ENCODE peak calls at places on chromosome 7, in six cellular contexts. One of them, this sample, is unnamed.

GRCh38 chr7:150322833-150323681 is at the start of the genes ACTR3C and LRRC61:
- DNase-seq in LoVo: peak
- DNase-seq in endodermal cell: peak
- DNase-seq in HFF-Myc: no peak
- DNase-seq in neuronal stem cell: no peak
- DNase-seq in RWPE1: peak
- DNase-seq in this sample: peak

GRCh38 chr7:143433759-143434158 is 9.5 kb upstream of the TAS2R60 start:
- DNase-seq in RWPE1: no peak
- DNase-seq in neuronal stem cell: no peak
- DNase-seq in endodermal cell: no peak
- DNase-seq in HFF-Myc: no peak
- DNase-seq in LoVo: no peak
- DNase-seq in this sample: no peak

GRCh38 chr7:75807452-75807851 is 6.2 kb downstream of the CCL24 start:
- DNase-seq in endodermal cell: no peak
- DNase-seq in LoVo: no peak
- DNase-seq in RWPE1: no peak
- DNase-seq in HFF-Myc: no peak
- DNase-seq in neuronal stem cell: no peak
- DNase-seq in this sample: no peak

GRCh38 chr7:25805027-25805687 is 346.8 kb upstream of the NFE2L3 start:
- DNase-seq in endodermal cell: no peak
- DNase-seq in LoVo: no peak
- DNase-seq in HFF-Myc: no peak
- DNase-seq in neuronal stem cell: no peak
- DNase-seq in RWPE1: peak
- DNase-seq in this sample: no peak

GRCh38 chr7:100621554-100621953 is 9.2 kb downstream of the MOSPD3 start:
- DNase-seq in RWPE1: no peak
- DNase-seq in endodermal cell: no peak
- DNase-seq in LoVo: no peak
- DNase-seq in HFF-Myc: no peak
- DNase-seq in neuronal stem cell: no peak
- DNase-seq in this sample: no peak

GRCh38 chr7:27164381-27165088 is 802 bp downstream of the HOXA9 start:
- DNase-seq in HFF-Myc: no peak
- DNase-seq in LoVo: peak
- DNase-seq in endodermal cell: peak
- DNase-seq in RWPE1: no peak
- DNase-seq in neuronal stem cell: no peak
- DNase-seq in this sample: no peak

GRCh38 chr7:31129067-31129466 is 77.0 kb downstream of the ADCYAP1R1 start:
- DNase-seq in LoVo: no peak
- DNase-seq in RWPE1: no peak
- DNase-seq in endodermal cell: peak
- DNase-seq in HFF-Myc: no peak
- DNase-seq in neuronal stem cell: no peak
- DNase-seq in this sample: no peak

GRCh38 chr7:105188201-105188600 is 174.2 kb downstream of the KMT2E start:
- DNase-seq in endodermal cell: no peak
- DNase-seq in RWPE1: no peak
- DNase-seq in LoVo: no peak
- DNase-seq in neuronal stem cell: no peak
- DNase-seq in HFF-Myc: no peak
- DNase-seq in this sample: no peak

GRCh38 chr7:23685770-23686169 is 5.8 kb downstream of the FAM221A start:
- DNase-seq in neuronal stem cell: no peak
- DNase-seq in endodermal cell: no peak
- DNase-seq in HFF-Myc: no peak
- DNase-seq in RWPE1: no peak
- DNase-seq in LoVo: no peak
- DNase-seq in this sample: no peak

GRCh38 chr7:156907656-156908055 is 14.7 kb upstream of the LMBR1 start:
- DNase-seq in endodermal cell: no peak
- DNase-seq in neuronal stem cell: no peak
- DNase-seq in HFF-Myc: peak
- DNase-seq in LoVo: no peak
- DNase-seq in RWPE1: no peak
- DNase-seq in this sample: no peak

GRCh38 chr7:101817031-101817929 is at the start of gene CUX1:
- DNase-seq in HFF-Myc: no peak
- DNase-seq in LoVo: peak
- DNase-seq in neuronal stem cell: no peak
- DNase-seq in endodermal cell: peak
- DNase-seq in RWPE1: no peak
- DNase-seq in this sample: no peak

GRCh38 chr7:17140421-17140820 is 158.0 kb upstream of the AHR start:
- DNase-seq in RWPE1: peak
- DNase-seq in neuronal stem cell: no peak
- DNase-seq in LoVo: peak
- DNase-seq in HFF-Myc: no peak
- DNase-seq in endodermal cell: no peak
- DNase-seq in this sample: no peak

GRCh38 chr7:2775785-2776184 is 68.3 kb downstream of the GNA12 start:
- DNase-seq in LoVo: no peak
- DNase-seq in HFF-Myc: no peak
- DNase-seq in neuronal stem cell: no peak
- DNase-seq in endodermal cell: no peak
- DNase-seq in RWPE1: no peak
- DNase-seq in this sample: no peak

GRCh38 chr7:2629740-2630681 is 1.8 kb upstream of the TTYH3 start:
- DNase-seq in RWPE1: no peak
- DNase-seq in HFF-Myc: no peak
- DNase-seq in endodermal cell: no peak
- DNase-seq in LoVo: peak
- DNase-seq in neuronal stem cell: no peak
- DNase-seq in this sample: no peak

GRCh38 chr7:10579561-10579960 is 394.1 kb upstream of the PHF14 start:
- DNase-seq in neuronal stem cell: peak
- DNase-seq in LoVo: no peak
- DNase-seq in HFF-Myc: no peak
- DNase-seq in endodermal cell: peak
- DNase-seq in RWPE1: no peak
- DNase-seq in this sample: no peak

GRCh38 chr7:128871050-128871449 is 8.4 kb downstream of the ATP6V1F start:
- DNase-seq in neuronal stem cell: no peak
- DNase-seq in LoVo: no peak
- DNase-seq in HFF-Myc: no peak
- DNase-seq in endodermal cell: no peak
- DNase-seq in RWPE1: no peak
- DNase-seq in this sample: no peak

GRCh38 chr7:3915337-3915865 is 614.3 kb downstream of the SDK1 start:
- DNase-seq in LoVo: no peak
- DNase-seq in RWPE1: no peak
- DNase-seq in endodermal cell: no peak
- DNase-seq in neuronal stem cell: no peak
- DNase-seq in HFF-Myc: no peak
- DNase-seq in this sample: no peak

GRCh38 chr7:131774419-131775220 is 218.2 kb upstream of the PODXL start:
- DNase-seq in HFF-Myc: no peak
- DNase-seq in LoVo: no peak
- DNase-seq in endodermal cell: peak
- DNase-seq in RWPE1: peak
- DNase-seq in neuronal stem cell: no peak
- DNase-seq in this sample: no peak

GRCh38 chr7:31950101-31950755 is 120.0 kb downstream of the PDE1C start:
- DNase-seq in neuronal stem cell: no peak
- DNase-seq in endodermal cell: no peak
- DNase-seq in RWPE1: no peak
- DNase-seq in LoVo: no peak
- DNase-seq in HFF-Myc: no peak
- DNase-seq in this sample: no peak

GRCh38 chr7:146486519-146486918 is 369.9 kb downstream of the CNTNAP2 start:
- DNase-seq in LoVo: no peak
- DNase-seq in endodermal cell: no peak
- DNase-seq in HFF-Myc: no peak
- DNase-seq in RWPE1: no peak
- DNase-seq in neuronal stem cell: no peak
- DNase-seq in this sample: no peak

GRCh38 chr7:98281757-98282652 is 519 bp downstream of the BRI3 start:
- DNase-seq in RWPE1: no peak
- DNase-seq in neuronal stem cell: no peak
- DNase-seq in endodermal cell: no peak
- DNase-seq in HFF-Myc: no peak
- DNase-seq in LoVo: no peak
- DNase-seq in this sample: peak

GRCh38 chr7:8165150-8165549 is 96.8 kb downstream of the ICA1 start:
- DNase-seq in endodermal cell: no peak
- DNase-seq in neuronal stem cell: no peak
- DNase-seq in RWPE1: no peak
- DNase-seq in HFF-Myc: no peak
- DNase-seq in LoVo: no peak
- DNase-seq in this sample: no peak

GRCh38 chr7:51111256-51111655 is 205.4 kb downstream of the COBL start:
- DNase-seq in neuronal stem cell: no peak
- DNase-seq in HFF-Myc: no peak
- DNase-seq in LoVo: no peak
- DNase-seq in endodermal cell: no peak
- DNase-seq in RWPE1: no peak
- DNase-seq in this sample: no peak

GRCh38 chr7:2855386-2855785 is 11.3 kb upstream of the GNA12 start:
- DNase-seq in LoVo: no peak
- DNase-seq in HFF-Myc: no peak
- DNase-seq in RWPE1: no peak
- DNase-seq in endodermal cell: no peak
- DNase-seq in neuronal stem cell: no peak
- DNase-seq in this sample: no peak

GRCh38 chr7:38296059-38296857 is 22.8 kb upstream of the TARP start:
- DNase-seq in HFF-Myc: no peak
- DNase-seq in neuronal stem cell: no peak
- DNase-seq in LoVo: no peak
- DNase-seq in endodermal cell: no peak
- DNase-seq in RWPE1: no peak
- DNase-seq in this sample: no peak

GRCh38 chr7:105187302-105188169 is 173.5 kb downstream of the KMT2E start:
- DNase-seq in endodermal cell: no peak
- DNase-seq in RWPE1: peak
- DNase-seq in LoVo: no peak
- DNase-seq in neuronal stem cell: no peak
- DNase-seq in HFF-Myc: no peak
- DNase-seq in this sample: no peak

GRCh38 chr7:13989138-13989943 is at the start of gene ETV1:
- DNase-seq in neuronal stem cell: peak
- DNase-seq in endodermal cell: peak
- DNase-seq in HFF-Myc: no peak
- DNase-seq in RWPE1: peak
- DNase-seq in LoVo: peak
- DNase-seq in this sample: peak

GRCh38 chr7:70615066-70615465 is 516.9 kb upstream of the GALNT17 start:
- DNase-seq in LoVo: no peak
- DNase-seq in endodermal cell: peak
- DNase-seq in neuronal stem cell: no peak
- DNase-seq in RWPE1: peak
- DNase-seq in HFF-Myc: no peak
- DNase-seq in this sample: no peak

GRCh38 chr7:77799078-77799964 is 748 bp downstream of the PHTF2 start:
- DNase-seq in endodermal cell: peak
- DNase-seq in RWPE1: peak
- DNase-seq in LoVo: peak
- DNase-seq in neuronal stem cell: peak
- DNase-seq in HFF-Myc: no peak
- DNase-seq in this sample: peak

GRCh38 chr7:51082096-51082840 is 234.3 kb downstream of the COBL start:
- DNase-seq in HFF-Myc: no peak
- DNase-seq in neuronal stem cell: no peak
- DNase-seq in endodermal cell: no peak
- DNase-seq in RWPE1: no peak
- DNase-seq in LoVo: no peak
- DNase-seq in this sample: no peak

GRCh38 chr7:13457790-13458189 is 531.7 kb downstream of the ETV1 start:
- DNase-seq in endodermal cell: no peak
- DNase-seq in HFF-Myc: no peak
- DNase-seq in neuronal stem cell: no peak
- DNase-seq in LoVo: no peak
- DNase-seq in RWPE1: no peak
- DNase-seq in this sample: peak

GRCh38 chr7:102424787-102425218 is 8.6 kb upstream of the ORAI2 start:
- DNase-seq in LoVo: no peak
- DNase-seq in endodermal cell: no peak
- DNase-seq in RWPE1: no peak
- DNase-seq in HFF-Myc: no peak
- DNase-seq in neuronal stem cell: no peak
- DNase-seq in this sample: no peak

GRCh38 chr7:150335101-150335773 is 6.2 kb downstream of the RARRES2 start:
- DNase-seq in RWPE1: no peak
- DNase-seq in HFF-Myc: no peak
- DNase-seq in LoVo: no peak
- DNase-seq in endodermal cell: peak
- DNase-seq in neuronal stem cell: no peak
- DNase-seq in this sample: no peak

GRCh38 chr7:21261627-21262564 is 166.0 kb upstream of the SP4 start:
- DNase-seq in neuronal stem cell: peak
- DNase-seq in LoVo: peak
- DNase-seq in RWPE1: peak
- DNase-seq in HFF-Myc: no peak
- DNase-seq in endodermal cell: peak
- DNase-seq in this sample: peak

GRCh38 chr7:41130596-41131236 is 572.2 kb downstream of the INHBA start:
- DNase-seq in RWPE1: no peak
- DNase-seq in HFF-Myc: no peak
- DNase-seq in endodermal cell: no peak
- DNase-seq in LoVo: no peak
- DNase-seq in neuronal stem cell: no peak
- DNase-seq in this sample: no peak

GRCh38 chr7:96426027-96426426 is 104.1 kb upstream of the SLC25A13 start:
- DNase-seq in endodermal cell: no peak
- DNase-seq in RWPE1: peak
- DNase-seq in HFF-Myc: no peak
- DNase-seq in neuronal stem cell: no peak
- DNase-seq in LoVo: no peak
- DNase-seq in this sample: no peak

This sample was measured in heart right ventricle.